ENCODE peak calls at places on chromosomes 13 and 19, in eight cellular contexts. R is psoas muscle, X is tibial artery, L is GM23338, P is HCT116, U is cardiac fibroblast, I is choroid plexus epithelial cell, Q is cardiac muscle cell. T is an unnamed sample.

GRCh38 chr19:16295071-16295470 is 29.6 kb upstream of the KLF2 start:
- DNase-seq in R (no peak), X (no peak), L (no peak), P (no peak), U (no peak), I (no peak), Q (no peak), T (no peak)

GRCh38 chr19:12202250-12202649 is 39.4 kb downstream of the ZNF136 start:
- DNase-seq in R (no peak), X (no peak), L (peak; percentile 81), P (no peak), U (peak; percentile 24), I (peak; percentile 14), Q (peak; percentile 40), T (no peak)

GRCh38 chr19:15393963-15394362 is 14.4 kb upstream of the AKAP8 start:
- DNase-seq in R (no peak), X (no peak), L (no peak), P (no peak), U (peak; percentile 43), I (peak; percentile 23), Q (no peak), T (no peak)

GRCh38 chr13:113758651-113759524 is at the start of gene TMEM255B:
- DNase-seq in R (peak; percentile 85), X (peak; percentile 82), L (peak; percentile 83), P (peak; percentile 10), U (peak; percentile 66), I (peak; percentile 56), Q (peak; percentile 88), T (no peak)

GRCh38 chr13:40352807-40353562 is 313.5 kb downstream of the FOXO1 start:
- DNase-seq in R (peak; percentile 79), X (no peak), L (no peak), P (no peak), U (peak; percentile 32), I (no peak), Q (peak; percentile 39), T (no peak)

GRCh38 chr19:347946-348861 is 3.6 kb upstream of the MIER2 start:
- DNase-seq in R (no peak), X (no peak), L (peak; percentile 73), P (no peak), U (no peak), I (no peak), Q (no peak), T (no peak)

GRCh38 chr19:50772408-50773311 is 2.4 kb downstream of the GPR32 start:
- DNase-seq in R (no peak), X (no peak), L (peak; percentile 68), P (peak; percentile 48), U (peak; percentile 48), I (peak; percentile 28), Q (no peak), T (no peak)

GRCh38 chr13:50910483-50910805 is 853 bp downstream of the RNASEH2B start:
- DNase-seq in R (no peak), X (peak; percentile 31), L (peak; percentile 68), P (peak; percentile 27), U (peak; percentile 62), I (peak; percentile 37), Q (peak; percentile 42), T (no peak)

GRCh38 chr13:27203854-27204253 is 32.2 kb upstream of the USP12 start:
- DNase-seq in R (no peak), X (no peak), L (peak; percentile 24), P (no peak), U (peak; percentile 57), I (peak; percentile 58), Q (no peak), T (no peak)

GRCh38 chr13:110187501-110188161 is 119.3 kb downstream of the COL4A1 start:
- DNase-seq in R (peak; percentile 33), X (no peak), L (no peak), P (no peak), U (peak; percentile 88), I (peak; percentile 81), Q (peak; percentile 93), T (no peak)

GRCh38 chr13:59603646-59604045 is 560.1 kb downstream of the DIAPH3 start:
- DNase-seq in R (no peak), X (no peak), L (no peak), P (no peak), U (no peak), I (no peak), Q (no peak), T (no peak)

GRCh38 chr19:40716031-40716654 is 543 bp downstream of the COQ8B start:
- DNase-seq in R (peak; percentile 40), X (peak; percentile 47), L (no peak), P (peak; percentile 72), U (peak; percentile 98), I (peak; percentile 87), Q (no peak), T (peak; percentile 99)

GRCh38 chr19:56972291-56972914 is 131.9 kb upstream of the PEG3 start:
- DNase-seq in R (no peak), X (no peak), L (no peak), P (no peak), U (no peak), I (no peak), Q (no peak), T (no peak)

GRCh38 chr13:96011291-96011875 is 41.8 kb downstream of the UGGT2 start:
- DNase-seq in R (no peak), X (no peak), L (no peak), P (no peak), U (peak; percentile 13), I (no peak), Q (no peak), T (no peak)

DNA sequence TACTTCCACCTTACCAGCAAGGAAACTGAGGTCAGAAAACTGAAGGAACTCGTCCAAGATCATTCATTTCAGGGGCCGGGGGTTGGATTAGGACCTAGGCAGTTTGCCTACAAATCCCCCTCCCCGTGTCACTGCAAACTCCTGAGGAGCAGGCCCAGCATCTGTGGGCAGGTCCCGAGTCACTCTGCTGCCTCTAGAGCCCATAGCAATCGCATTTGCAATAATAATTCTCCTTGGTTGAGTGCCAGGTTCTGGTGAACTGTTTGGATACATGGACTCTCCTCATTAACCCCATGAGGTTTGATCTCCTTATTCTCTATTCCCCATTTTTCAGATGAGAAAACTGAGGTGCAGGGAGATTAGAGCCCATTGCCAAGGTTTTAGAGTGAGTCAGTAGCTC is 903 bp downstream of the PIN1 start:
- DNase-seq in R (no peak), X (no peak), L (no peak), P (no peak), U (peak; percentile 36), I (peak; percentile 60), Q (peak; percentile 4), T (no peak)
- H3K4me3 ChIP-seq in R (peak overlapping the region; percentile 96), X (peak overlapping the region; percentile 94), L (peak overlapping the region; percentile 88), P (peak overlapping the region; percentile 94), U (peak overlapping the region; percentile 89), I (peak overlapping the region; percentile 75), Q (peak overlapping the region; percentile 86), T (peak overlapping the region; percentile 92)

DNA sequence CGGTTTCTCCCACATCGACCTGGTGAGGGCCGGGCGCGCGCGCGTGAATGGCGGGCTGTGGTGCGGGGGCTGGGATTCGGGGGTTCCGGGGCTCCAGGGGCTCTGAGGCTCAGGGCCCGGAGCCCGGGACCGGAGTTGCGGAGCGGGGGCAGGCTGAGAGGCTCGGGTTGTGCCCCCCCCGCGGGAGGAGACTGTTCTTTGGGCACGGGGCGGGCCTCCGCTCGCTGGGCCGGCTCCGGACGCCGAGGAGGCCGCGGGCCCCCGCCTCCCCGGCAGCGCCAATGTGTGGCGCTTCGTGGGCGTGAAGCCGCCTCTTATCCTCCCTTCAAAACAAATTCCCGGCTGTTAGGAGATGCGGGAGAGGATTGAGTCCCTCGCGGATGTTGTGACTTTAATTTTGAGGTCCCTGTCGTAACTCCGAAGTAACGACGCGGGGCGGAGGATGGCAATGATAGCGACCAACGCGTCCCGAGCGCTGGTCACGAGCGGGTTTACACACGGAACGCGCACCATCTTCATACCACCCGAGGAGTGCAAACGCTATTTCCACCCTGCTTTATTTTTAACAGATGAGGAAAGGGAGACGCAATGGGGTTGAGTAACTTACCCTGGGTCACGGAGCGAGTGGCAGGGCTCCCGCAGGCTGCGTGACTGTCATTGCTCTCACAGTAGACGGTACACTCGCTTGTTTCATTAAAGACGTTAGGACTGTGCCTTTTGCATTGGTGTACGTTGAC is 536 bp downstream of the UBA2 start:
- DNase-seq in R (peak; percentile 52), X (peak; percentile 51), L (peak; percentile 37), P (no peak), U (peak; percentile 33), I (peak; percentile 26), Q (peak; percentile 43), T (no peak)
- TF ChIP-seq CTCF in R (no peak), X (no peak), L (no peak), P (no peak), U (no peak), I (no peak), Q (no peak), T (no peak)

GRCh38 chr19:1584500-1585242 is 8.0 kb downstream of the MBD3 start:
- DNase-seq in R (no peak), X (no peak), L (no peak), P (no peak), U (no peak), I (no peak), Q (no peak), T (no peak)
- H3K4me3 ChIP-seq in R (no peak overlapping the region), X (no peak overlapping the region), L (no peak overlapping the region), P (no peak overlapping the region), U (no peak overlapping the region), I (no peak overlapping the region), Q (no peak overlapping the region), T (no peak overlapping the region)

DNA sequence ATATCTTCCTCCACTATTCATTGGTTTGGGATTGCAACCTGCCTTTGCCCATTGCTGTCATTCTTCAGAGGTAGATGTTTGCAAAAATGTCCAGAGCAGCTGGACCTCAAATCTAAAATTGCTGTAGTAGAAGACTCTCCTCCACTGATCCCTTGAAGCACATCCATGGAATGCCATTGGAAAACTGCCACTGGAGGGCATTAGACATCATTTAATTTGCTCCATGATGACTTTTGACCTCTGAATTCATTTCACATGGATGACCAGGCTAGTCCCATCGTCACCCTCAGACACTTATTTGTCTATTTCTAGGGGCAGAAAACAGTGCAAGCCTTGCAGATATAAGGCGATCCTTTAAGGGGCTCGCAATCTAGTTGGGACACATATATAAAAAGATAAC is 33.9 kb upstream of the FLT1 start:
- DNase-seq in R (no peak), X (no peak), L (no peak), P (no peak), U (no peak), I (no peak), Q (no peak), T (no peak)
- TF ChIP-seq CTCF in R (no peak), X (no peak), L (peak; percentile 39), P (peak; percentile 25), U (no peak), I (no peak), Q (no peak), T (no peak)

GRCh38 chr19:44401108-44401786 is at the start of gene ZNF285:
- DNase-seq in R (peak; percentile 95), X (peak; percentile 90), L (peak; percentile 98), P (no peak), U (peak; percentile 97), I (peak; percentile 96), Q (peak; percentile 97), T (peak; percentile 91)

GRCh38 chr19:44401787-44402115 is 343 bp upstream of the ZNF285 start:
- DNase-seq in R (no peak), X (no peak), L (peak; percentile 2), P (no peak), U (no peak), I (no peak), Q (no peak), T (no peak)
- H3K4me3 ChIP-seq in R (peak overlapping the region; percentile 82), X (peak overlapping the region; percentile 55), L (peak overlapping the region; percentile 67), P (no peak overlapping the region), U (peak overlapping the region; percentile 70), I (peak overlapping the region; percentile 78), Q (peak overlapping the region; percentile 45), T (peak overlapping the region; percentile 80)

GRCh38 chr13:21849323-21849722 is 178.4 kb downstream of the FGF9 start:
- DNase-seq in R (no peak), X (no peak), L (peak; percentile 79), P (peak; percentile 40), U (peak; percentile 2), I (peak; percentile 0), Q (peak; percentile 55), T (no peak)
- TF ChIP-seq CTCF in R (peak; percentile 27), X (peak; percentile 53), L (peak; percentile 60), P (no peak), U (peak; percentile 11), I (peak; percentile 21), Q (peak; percentile 18), T (peak; percentile 60)